ENCODE peak calls at places on chromosomes 13 and 19, in nine cellular contexts. O is left lung, N is cardiac muscle cell, E is left ventricle myocardium inferior, U is GM20000, Y is ascending aorta, A is mesothelial cell of epicardium, B is fibroblast of pulmonary artery, S is AG09309. G is an unnamed sample.

GRCh38 chr13:80923907-80924306 is 583.0 kb upstream of the SPRY2 start:
- DNase-seq in O (no peak), N (peak), E (no peak), U (no peak), Y (no peak), A (no peak), B (peak), S (no peak), G (no peak)

GRCh38 chr13:29536853-29537252 is 58.6 kb downstream of the SLC7A1 start:
- DNase-seq in O (no peak), N (no peak), E (no peak), U (no peak), Y (no peak), A (no peak), B (no peak), S (no peak), G (no peak)

GRCh38 chr13:95540848-95541247 is 11.7 kb upstream of the CLDN10 start:
- DNase-seq in O (no peak), N (peak), E (peak), U (no peak), Y (no peak), A (no peak), B (no peak), S (no peak), G (no peak)

GRCh38 chr13:77779461-77780272 is 82.2 kb downstream of the SLAIN1 start:
- DNase-seq in O (no peak), N (peak), E (no peak), U (peak), Y (no peak), A (no peak), B (peak), S (peak), G (no peak)

GRCh38 chr13:101327844-101328243 is 88.5 kb downstream of the NALCN start:
- DNase-seq in O (no peak), N (no peak), E (no peak), U (no peak), Y (no peak), A (no peak), B (no peak), S (no peak), G (no peak)

GRCh38 chr13:62193919-62194318 is 778.3 kb upstream of the PCDH20 start:
- DNase-seq in O (no peak), N (no peak), E (no peak), U (no peak), Y (no peak), A (no peak), B (no peak), S (no peak), G (no peak)

GRCh38 chr19:49875801-49876421 is 1.2 kb downstream of the AKT1S1 start:
- DNase-seq in O (peak), N (peak), E (peak), U (peak), Y (peak), A (peak), B (no peak), S (no peak), G (peak)

GRCh38 chr19:52336976-52337375 is 933 bp downstream of the ZNF610 start:
- DNase-seq in O (no peak), N (no peak), E (no peak), U (no peak), Y (no peak), A (no peak), B (peak), S (no peak), G (no peak)

GRCh38 chr19:56163097-56163496 is 12.7 kb upstream of the GALP start:
- DNase-seq in O (no peak), N (no peak), E (no peak), U (no peak), Y (no peak), A (no peak), B (no peak), S (no peak), G (no peak)

GRCh38 chr13:77460195-77460594 is 75.3 kb upstream of the SCEL start:
- DNase-seq in O (no peak), N (no peak), E (peak), U (no peak), Y (peak), A (no peak), B (peak), S (no peak), G (no peak)

GRCh38 chr19:54343868-54344267 is 4.9 kb upstream of the LILRA4 start:
- DNase-seq in O (no peak), N (no peak), E (no peak), U (no peak), Y (no peak), A (no peak), B (no peak), S (no peak), G (no peak)

GRCh38 chr19:14214580-14214979 is 8.6 kb upstream of the ADGRL1 start:
- DNase-seq in O (no peak), N (no peak), E (no peak), U (no peak), Y (no peak), A (no peak), B (no peak), S (no peak), G (no peak)

GRCh38 chr13:40568672-40569350 is 97.6 kb downstream of the FOXO1 start:
- DNase-seq in O (no peak), N (no peak), E (no peak), U (no peak), Y (no peak), A (no peak), B (peak), S (no peak), G (no peak)

GRCh38 chr13:41842029-41842428 is 118.9 kb downstream of the VWA8 start:
- DNase-seq in O (no peak), N (peak), E (no peak), U (no peak), Y (no peak), A (peak), B (peak), S (no peak), G (no peak)

GRCh38 chr13:108877300-108877699 is 247.9 kb downstream of the MYO16 start:
- DNase-seq in O (no peak), N (peak), E (no peak), U (no peak), Y (no peak), A (no peak), B (no peak), S (no peak), G (no peak)

GRCh38 chr19:47432091-47432490 is 12.8 kb upstream of the MEIS3 start:
- DNase-seq in O (no peak), N (no peak), E (no peak), U (no peak), Y (no peak), A (no peak), B (no peak), S (no peak), G (no peak)

GRCh38 chr19:43524922-43525835 is 1.8 kb downstream of the ETHE1 start:
- DNase-seq in O (peak), N (peak), E (peak), U (peak), Y (peak), A (no peak), B (peak), S (no peak), G (no peak)

GRCh38 chr19:36097036-36097435 is 13.9 kb upstream of the OVOL3 start:
- DNase-seq in O (no peak), N (no peak), E (no peak), U (no peak), Y (no peak), A (no peak), B (peak), S (no peak), G (no peak)

GRCh38 chr19:4328243-4328990 is 10.2 kb downstream of the STAP2 start:
- DNase-seq in O (peak), N (peak), E (peak), U (peak), Y (peak), A (peak), B (peak), S (no peak), G (peak)

GRCh38 chr13:107190065-107190464 is 622.1 kb upstream of the ARGLU1 start:
- DNase-seq in O (no peak), N (no peak), E (no peak), U (no peak), Y (no peak), A (no peak), B (no peak), S (no peak), G (no peak)

GRCh38 chr13:94641432-94641941 is 39.8 kb downstream of the GPR180 start:
- DNase-seq in O (no peak), N (no peak), E (no peak), U (no peak), Y (no peak), A (no peak), B (peak), S (peak), G (no peak)

GRCh38 chr13:21534760-21535159 is 69.2 kb downstream of the MICU2 start:
- DNase-seq in O (no peak), N (peak), E (no peak), U (no peak), Y (no peak), A (no peak), B (no peak), S (no peak), G (no peak)

GRCh38 chr13:29525757-29526156 is 69.7 kb downstream of the SLC7A1 start:
- DNase-seq in O (no peak), N (no peak), E (no peak), U (no peak), Y (no peak), A (no peak), B (no peak), S (no peak), G (no peak)

DNA sequence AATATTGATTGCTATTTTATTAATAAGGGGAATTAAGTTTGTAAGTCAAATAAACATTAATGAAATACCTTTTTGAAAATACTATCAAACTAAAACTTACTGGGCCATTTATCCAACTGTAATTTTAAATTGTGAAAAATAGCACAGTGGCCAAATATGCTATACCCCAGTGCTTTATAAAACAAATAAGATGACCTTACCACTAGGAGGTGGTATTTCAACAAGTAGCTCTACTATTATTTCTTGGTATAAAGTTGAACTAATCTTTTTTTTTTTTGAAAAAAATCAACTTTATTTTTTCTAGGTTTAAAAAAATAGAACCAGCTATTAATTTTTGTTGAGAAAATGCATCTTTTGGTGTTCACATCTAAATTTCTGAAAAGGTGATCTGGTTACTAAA is 14.7 kb downstream of the LACC1 start:
- DNase-seq in O (no peak), N (no peak), E (no peak), U (no peak), Y (no peak), A (no peak), B (no peak), S (no peak), G (no peak)
- TF ChIP-seq CTCF in O (no peak), N (peak), E (peak), U (no peak), Y (no peak), A (no peak), B (peak), S (no peak), G (peak)

GRCh38 chr19:30689474-30689873 is 317.3 kb downstream of the ZNF536 start:
- DNase-seq in O (no peak), N (no peak), E (no peak), U (no peak), Y (no peak), A (no peak), B (no peak), S (no peak), G (no peak)
- TF ChIP-seq CTCF in O (no peak), N (no peak), E (no peak), U (no peak), Y (no peak), A (no peak), B (no peak), S (no peak), G (peak)

GRCh38 chr13:45817833-45818232 is 33.7 kb downstream of the SIAH3 start:
- DNase-seq in O (no peak), N (no peak), E (no peak), U (no peak), Y (peak), A (no peak), B (peak), S (no peak), G (no peak)
- TF ChIP-seq CTCF in O (no peak), N (peak), E (no peak), U (no peak), Y (no peak), A (no peak), B (no peak), S (no peak), G (no peak)

GRCh38 chr19:10471909-10472308 is 31.2 kb downstream of the KEAP1 start:
- DNase-seq in O (no peak), N (peak), E (no peak), U (no peak), Y (no peak), A (no peak), B (peak), S (no peak), G (no peak)
- TF ChIP-seq CTCF in O (peak), N (peak), E (peak), U (peak), Y (no peak), A (peak), B (peak), S (peak), G (peak)

DNA sequence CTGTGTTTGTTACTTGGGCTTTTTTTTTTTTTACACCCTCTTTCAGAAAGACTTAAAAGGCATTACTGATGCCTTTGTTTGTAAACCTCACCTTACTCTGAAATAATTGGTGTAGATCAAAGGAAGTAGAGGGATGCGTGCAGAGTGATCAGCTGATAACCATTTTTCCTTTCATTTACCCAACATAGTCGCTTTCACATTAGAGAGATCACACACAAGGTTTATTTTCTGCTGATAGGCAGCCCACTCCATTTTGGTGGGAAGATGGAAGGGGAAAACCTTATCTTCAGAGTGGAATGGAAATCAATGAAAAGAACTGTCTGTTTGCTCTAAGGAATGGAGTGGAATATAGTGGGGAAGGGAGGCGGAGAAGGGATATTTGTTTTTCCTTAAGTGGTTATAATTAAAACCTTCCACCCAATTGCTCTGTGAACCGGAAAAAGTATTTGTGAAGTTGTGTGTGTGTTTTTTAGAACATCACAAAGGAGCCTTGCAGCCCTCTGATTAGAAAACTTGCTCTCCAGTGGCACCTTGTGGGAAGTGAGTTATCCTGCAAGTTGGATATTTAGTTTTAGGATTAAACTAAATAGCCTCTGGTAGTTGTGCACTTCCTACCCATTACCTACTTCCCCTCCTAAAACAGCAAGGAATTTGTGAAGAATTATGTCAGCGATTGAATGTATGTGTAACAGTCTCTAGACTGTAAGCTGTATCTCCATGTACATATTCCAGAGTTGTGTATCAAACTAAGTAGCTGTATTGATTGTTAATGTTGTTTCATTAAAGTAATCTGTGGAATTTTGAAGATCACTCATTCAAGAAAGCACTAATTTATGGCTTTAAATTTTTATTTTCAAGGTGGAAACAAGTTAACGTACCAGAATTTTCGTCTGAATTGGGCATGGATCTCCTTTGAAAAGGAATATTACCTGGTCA is 76.8 kb downstream of the FREM2 start:
- DNase-seq in O (no peak), N (peak), E (no peak), U (no peak), Y (no peak), A (no peak), B (peak), S (no peak), G (no peak)
- TF ChIP-seq CTCF in O (peak), N (peak), E (peak), U (peak), Y (peak), A (peak), B (peak), S (peak), G (peak)

DNA sequence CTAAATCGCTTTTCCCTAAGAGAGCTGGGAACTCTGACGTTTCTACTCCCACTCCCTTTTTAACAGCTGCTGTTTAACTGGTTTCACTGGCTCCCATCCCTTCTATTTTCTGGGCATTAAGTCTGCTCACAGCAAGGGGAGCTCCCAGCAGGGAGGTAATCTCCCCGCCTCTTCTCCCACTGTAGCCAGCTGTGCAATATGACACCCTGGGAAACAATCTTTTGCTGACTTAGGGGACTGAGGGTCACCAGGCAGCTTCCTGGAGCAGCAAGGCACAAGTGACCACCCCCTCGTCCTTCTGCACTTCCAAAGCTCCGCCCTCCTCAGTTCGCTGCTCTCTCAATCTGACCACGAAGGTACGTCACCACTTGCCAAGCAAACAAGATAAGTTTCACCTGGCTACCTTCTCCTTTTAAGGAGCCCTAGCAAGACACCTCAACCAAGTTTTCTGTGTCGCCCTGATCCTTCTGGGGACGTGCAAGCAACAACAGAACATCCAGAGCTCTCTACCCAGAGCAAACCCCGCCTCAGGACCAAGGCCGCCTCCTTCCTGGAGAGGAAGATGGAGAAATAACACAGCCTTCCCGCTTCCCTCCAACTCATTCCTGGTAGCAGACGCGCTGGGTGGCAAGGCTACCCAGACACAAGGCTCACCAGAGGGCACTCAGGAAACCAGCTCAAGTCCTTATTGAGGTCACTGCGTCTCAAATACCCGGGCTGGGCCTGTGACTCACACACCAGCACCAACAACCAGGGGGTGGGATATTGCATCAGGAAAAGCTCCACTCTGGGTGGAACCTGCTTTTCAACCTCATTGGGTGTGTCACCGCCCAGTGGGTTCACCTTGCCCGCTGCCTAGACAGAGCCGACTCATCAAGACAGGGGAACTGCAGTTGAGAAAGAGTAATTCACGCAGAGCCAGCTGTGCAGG is 92.4 kb downstream of the STK24 start:
- DNase-seq in O (peak), N (peak), E (peak), U (peak), Y (peak), A (peak), B (peak), S (peak), G (peak)
- TF ChIP-seq CTCF in O (no peak), N (no peak), E (no peak), U (no peak), Y (no peak), A (no peak), B (no peak), S (no peak), G (no peak)

DNA sequence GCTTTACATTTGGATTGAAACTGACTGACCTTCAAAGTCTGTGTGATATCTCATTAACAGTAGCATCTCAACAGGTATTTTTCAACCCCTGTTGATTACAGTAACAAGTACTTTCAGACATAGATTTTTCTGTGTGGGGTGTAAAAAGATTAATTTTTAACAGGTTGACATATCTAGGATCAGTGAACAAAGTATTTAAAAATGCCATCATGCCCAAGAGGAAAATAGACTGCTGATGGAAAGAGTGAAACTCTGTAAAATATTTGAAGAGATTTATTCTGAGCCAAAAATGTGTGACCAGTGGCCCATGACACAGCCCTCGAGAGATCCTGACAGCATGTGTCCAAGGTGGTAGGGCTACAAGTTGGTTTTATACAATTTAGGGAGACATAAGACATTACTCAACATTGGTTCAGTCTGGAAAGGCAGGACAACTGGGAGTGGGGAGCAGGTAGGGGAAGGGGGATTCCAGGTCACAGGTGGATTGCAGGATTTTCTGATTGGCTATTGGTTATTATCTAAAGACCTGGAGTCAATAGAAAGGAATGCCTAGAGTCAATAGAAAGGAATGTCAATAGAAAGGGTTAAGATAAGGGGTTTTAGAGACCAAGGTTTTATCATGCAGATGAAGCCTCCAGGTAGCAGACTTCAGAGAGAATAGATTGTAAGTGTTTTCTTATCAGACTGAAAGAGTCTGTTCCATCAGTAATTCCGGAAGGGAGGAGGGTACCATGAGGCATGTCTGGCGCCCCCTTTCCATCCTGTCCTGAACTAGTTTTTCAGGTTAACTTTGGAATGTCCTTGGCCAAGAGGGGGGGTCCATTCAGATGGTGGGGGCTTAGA is 29.1 kb downstream of the TNFRSF19 start:
- DNase-seq in O (no peak), N (no peak), E (no peak), U (no peak), Y (no peak), A (no peak), B (no peak), S (no peak), G (no peak)
- TF ChIP-seq CTCF in O (no peak), N (no peak), E (no peak), U (no peak), Y (no peak), A (no peak), B (no peak), S (no peak), G (peak)